ENCODE peak calls at places on chromosomes 12 and 14, in six cellular contexts. I is heart left ventricle, V is lower leg skin, B is transverse colon, A is body of pancreas, N is Peyer's patch. Z is an unnamed sample.

GRCh38 chr12:70242695-70243509 is at the start of gene CNOT2:
- DNase-seq in V (peak; percentile 98), B (peak; percentile 92), N (peak; percentile 96), A (peak; percentile 89), I (peak; percentile 92), Z (peak; percentile 67)

GRCh38 chr14:100078997-100079561 is 13.9 kb downstream of the EVL start:
- DNase-seq in N (peak; percentile 88), A (no peak), V (peak; percentile 84), I (no peak), B (peak; percentile 62), Z (peak; percentile 50)

GRCh38 chr14:31717294-31718085 is 156.3 kb downstream of the NUBPL start:
- DNase-seq in A (peak; percentile 53), V (no peak), I (no peak), N (no peak), B (no peak), Z (no peak)

GRCh38 chr12:17954788-17955187 is 135.2 kb downstream of the RERGL start:
- DNase-seq in V (no peak), A (no peak), N (no peak), B (no peak), I (no peak), Z (no peak)

GRCh38 chr12:67161322-67161918 is 107.7 kb upstream of the CAND1 start:
- DNase-seq in V (no peak), B (peak; percentile 39), I (no peak), N (peak; percentile 64), A (peak; percentile 54), Z (peak; percentile 4)

GRCh38 chr12:10385181-10385613 is 4.6 kb downstream of the KLRK1 start:
- DNase-seq in V (no peak), N (no peak), I (no peak), B (no peak), A (no peak), Z (no peak)

GRCh38 chr12:125187780-125188741 is 122.8 kb downstream of the AACS start:
- DNase-seq in V (no peak), A (no peak), B (no peak), I (no peak), N (no peak), Z (no peak)

GRCh38 chr14:73176673-73177072 is 40.4 kb downstream of the PSEN1 start:
- DNase-seq in V (no peak), N (no peak), I (no peak), A (no peak), B (no peak), Z (no peak)

GRCh38 chr14:59185676-59186075 is 2.8 kb upstream of the DAAM1 start:
- DNase-seq in A (no peak), B (no peak), I (no peak), N (no peak), V (no peak), Z (no peak)
- TF ChIP-seq POLR2A in A (no peak), B (no peak), I (no peak), N (no peak), V (no peak), Z (no peak)

GRCh38 chr12:89353188-89353822 is 1.0 kb upstream of the DUSP6 start:
- DNase-seq in V (peak; percentile 94), A (peak; percentile 88), B (peak; percentile 79), N (peak; percentile 80), I (peak; percentile 79), Z (peak; percentile 64)

GRCh38 chr12:89352492-89353187 is at the start of gene DUSP6:
- DNase-seq in N (peak; percentile 98), A (peak; percentile 97), I (peak; percentile 96), V (peak; percentile 99), B (peak; percentile 97), Z (peak; percentile 89)

GRCh38 chr12:89355243-89356068 is 3.2 kb upstream of the DUSP6 start:
- DNase-seq in N (no peak), A (no peak), B (no peak), I (no peak), V (no peak), Z (no peak)

GRCh38 chr12:89354630-89354931 is 2.3 kb upstream of the DUSP6 start:
- DNase-seq in A (peak; percentile 24), B (no peak), I (no peak), N (no peak), V (no peak), Z (no peak)

GRCh38 chr12:89353823-89354629 is 1.7 kb upstream of the DUSP6 start:
- DNase-seq in I (peak; percentile 91), A (peak; percentile 88), V (peak; percentile 95), N (peak; percentile 92), B (peak; percentile 90), Z (peak; percentile 59)
- TF ChIP-seq POLR2A in I (no peak), A (peak; percentile 87), V (peak; percentile 37), N (peak; percentile 75), B (peak; percentile 85), Z (peak; percentile 15)

GRCh38 chr12:121015825-121016766 is at the start of gene C12orf43:
- DNase-seq in V (peak; percentile 98), B (peak; percentile 94), N (peak; percentile 97), A (peak; percentile 93), I (peak; percentile 93), Z (peak; percentile 69)
- TF ChIP-seq POLR2A in V (no peak), B (no peak), N (no peak), A (peak; percentile 75), I (no peak), Z (peak; percentile 79)

GRCh38 chr12:95074766-95075165 is 1.3 kb upstream of the NR2C1 start:
- DNase-seq in I (no peak), V (no peak), N (no peak), A (no peak), B (no peak), Z (no peak)

GRCh38 chr12:95077341-95077740 is 3.9 kb upstream of the NR2C1 start:
- DNase-seq in A (no peak), V (no peak), I (no peak), B (no peak), N (no peak), Z (no peak)

GRCh38 chr12:95073698-95074520 is 491 bp upstream of the NR2C1 start:
- DNase-seq in N (no peak), I (no peak), B (no peak), A (no peak), V (no peak), Z (no peak)

GRCh38 chr12:95070378-95070777 is 3.0 kb downstream of the NR2C1 start:
- DNase-seq in V (no peak), I (no peak), A (no peak), B (no peak), N (no peak), Z (no peak)

DNA sequence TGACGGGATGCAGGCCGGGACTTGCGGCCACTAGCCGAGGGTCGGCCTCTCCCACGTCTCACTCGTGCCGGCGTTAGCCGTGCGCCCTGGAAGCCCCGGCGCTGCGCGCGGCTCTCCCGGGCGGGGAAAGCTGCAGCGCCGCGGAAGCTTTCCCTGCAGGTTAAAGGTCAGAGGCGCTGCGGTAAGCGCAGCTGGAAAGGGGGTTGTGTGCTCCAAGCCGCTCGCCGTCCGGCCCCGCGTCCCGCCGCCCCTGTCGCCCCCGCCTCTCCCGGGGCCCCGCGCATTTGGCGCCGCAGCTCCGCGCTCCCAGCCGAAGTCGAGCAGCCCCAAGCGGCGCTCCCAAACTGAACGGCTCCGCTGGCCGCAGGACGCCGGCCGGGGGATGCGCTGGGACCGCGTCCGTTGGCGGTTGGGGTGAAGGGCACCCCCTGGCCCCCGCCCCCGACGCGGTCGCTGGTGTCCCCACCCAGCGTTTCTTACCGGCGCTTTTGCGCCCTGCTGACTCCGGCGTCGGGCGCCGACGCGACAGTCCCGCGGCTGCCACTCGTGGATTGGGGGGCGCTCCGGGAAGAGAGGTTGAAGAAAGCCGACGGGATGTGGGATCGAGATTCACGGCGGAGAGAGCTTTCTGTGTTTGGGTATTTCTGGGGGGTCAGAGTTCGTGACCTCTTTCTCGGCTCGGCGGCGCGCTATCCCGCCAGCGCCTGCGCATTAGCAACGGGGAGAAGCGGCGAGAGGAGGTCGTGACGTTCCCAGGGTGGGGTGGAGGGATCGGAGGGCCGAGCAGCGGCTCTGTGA is at the start of gene NR2C1:
- DNase-seq in V (peak; percentile 97), N (peak; percentile 96), A (peak; percentile 96), I (peak; percentile 96), B (peak; percentile 95), Z (peak; percentile 96)
- TF ChIP-seq POLR2A in V (no peak), N (no peak), A (peak; percentile 47), I (no peak), B (peak; percentile 48), Z (peak; percentile 42)

GRCh38 chr12:100715976-100716657 is 78.5 kb upstream of the ANO4 start:
- DNase-seq in I (no peak), B (no peak), A (no peak), V (no peak), N (no peak), Z (no peak)
- TF ChIP-seq POLR2A in I (no peak), B (no peak), A (no peak), V (no peak), N (no peak), Z (no peak)

GRCh38 chr14:20332946-20333782 is at the start of gene CCNB1IP1:
- DNase-seq in V (peak; percentile 88), N (peak; percentile 75), A (peak; percentile 85), I (peak; percentile 62), B (peak; percentile 64), Z (peak; percentile 5)
- TF ChIP-seq POLR2A in V (no peak), N (no peak), A (peak; percentile 79), I (no peak), B (peak; percentile 77), Z (no peak)

GRCh38 chr14:20412876-20413784 is at the start of gene TEP1:
- DNase-seq in I (peak; percentile 94), N (peak; percentile 95), A (peak; percentile 90), V (peak; percentile 97), B (peak; percentile 94), Z (peak; percentile 27)
- TF ChIP-seq POLR2A in I (no peak), N (peak; percentile 94), A (peak; percentile 86), V (no peak), B (peak; percentile 97), Z (peak; percentile 54)

DNA sequence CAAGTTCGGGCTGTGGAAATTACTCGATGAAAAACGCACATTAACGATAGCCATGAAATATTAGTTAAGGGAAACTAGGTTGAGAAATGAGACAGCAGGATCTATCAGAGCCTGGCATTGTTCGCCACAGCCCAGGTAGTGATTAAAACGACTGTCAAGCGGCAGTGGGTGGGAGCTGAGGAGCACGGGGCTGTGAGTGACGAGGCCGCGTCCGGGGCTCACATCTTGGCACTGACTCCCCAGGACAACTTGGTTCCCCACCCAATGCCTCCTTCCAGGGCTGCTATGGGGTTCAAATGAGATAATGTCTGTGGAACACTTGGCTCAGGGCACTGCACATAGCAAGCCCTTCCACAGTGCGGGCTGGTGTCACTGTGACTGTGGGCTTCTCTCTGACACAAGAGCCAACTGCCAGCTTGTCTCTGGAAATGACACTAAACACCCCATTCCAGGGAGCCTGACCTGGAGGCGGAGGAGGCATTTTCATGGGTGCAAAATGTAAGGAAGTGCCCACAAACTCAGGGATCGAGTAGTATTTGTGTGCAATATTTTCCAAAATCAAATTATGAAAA is 19.3 kb downstream of the MMAB start:
- DNase-seq in N (no peak), A (no peak), V (no peak), B (no peak), I (no peak), Z (no peak)
- TF ChIP-seq POLR2A in N (no peak), A (no peak), V (no peak), B (no peak), I (no peak), Z (no peak)

DNA sequence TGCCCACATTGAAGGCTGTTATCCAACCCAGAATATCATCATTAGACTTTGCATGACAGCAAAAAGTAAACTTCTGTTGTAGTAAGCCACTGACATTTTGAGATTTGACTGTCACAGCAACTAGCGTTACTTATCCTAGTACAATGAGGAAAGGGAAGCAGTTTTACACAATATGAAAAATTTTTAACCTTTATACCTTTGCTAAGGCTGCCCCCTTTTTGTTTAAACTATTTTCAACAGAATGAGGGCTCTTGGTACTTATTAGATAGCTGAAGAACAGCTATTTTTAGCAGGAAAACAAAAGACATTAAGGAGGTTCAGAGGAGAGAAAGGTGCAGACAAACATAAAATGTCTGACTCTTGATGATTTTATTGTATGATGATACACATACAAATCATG is 23.4 kb upstream of the TMX1 start:
- DNase-seq in V (no peak), N (no peak), A (no peak), B (no peak), I (no peak), Z (no peak)
- TF ChIP-seq POLR2A in V (no peak), N (no peak), A (no peak), B (no peak), I (no peak), Z (no peak)

Z was measured in H54.